ENCODE peak calls at places on chromosomes 4 and X, in seven cellular contexts. X is skeletal muscle cell; V is fibroblast of mammary gland; R is epithelial cell of proximal tubule; J is A549; Z is pancreas; D is CD4-positive, CD25-positive, alpha-beta regulatory T cell. U is an unnamed sample.

GRCh38 chr4:87560802-87561201 is 31.6 kb upstream of the SPARCL1 start:
- DNase-seq in R (no peak), D (no peak), Z (no peak), X (no peak), J (no peak), V (peak; percentile 51), U (no peak)

GRCh38 chr4:83389037-83389755 is 54.5 kb upstream of the HPSE start:
- DNase-seq in R (no peak), V (no peak), X (no peak), J (no peak), Z (no peak), D (no peak), U (no peak)

GRCh38 chrX:94361241-94361640 is 687.2 kb downstream of the FAM133A start:
- DNase-seq in R (no peak), Z (no peak), V (no peak), D (no peak), J (no peak), X (no peak), U (no peak)

GRCh38 chr4:65880594-65880993 is 210.3 kb upstream of the EPHA5 start:
- DNase-seq in J (no peak), D (no peak), R (no peak), Z (no peak), V (no peak), X (no peak), U (no peak)

GRCh38 chrX:55159556-55159955 is 60.6 kb upstream of the PAGE5 start:
- DNase-seq in J (no peak), V (no peak), R (no peak), X (no peak), Z (no peak), D (peak; percentile 26), U (no peak)

GRCh38 chrX:136635235-136635634 is 12.7 kb upstream of the CD40LG start:
- DNase-seq in J (no peak), V (no peak), D (peak; percentile 20), X (no peak), R (no peak), Z (no peak), U (peak; percentile 88)

GRCh38 chrX:53456254-53456653 is 22.1 kb upstream of the HSD17B10 start:
- DNase-seq in Z (no peak), R (no peak), J (no peak), D (no peak), V (peak; percentile 72), X (no peak), U (no peak)

GRCh38 chrX:112642349-112642748 is 37.4 kb downstream of the LHFPL1 start:
- DNase-seq in V (peak; percentile 64), Z (no peak), J (peak; percentile 12), R (no peak), X (peak; percentile 21), D (peak; percentile 38), U (peak; percentile 57)

GRCh38 chr4:134762053-134762452 is 560.5 kb upstream of the PABPC4L start:
- DNase-seq in Z (no peak), D (no peak), X (no peak), R (no peak), V (no peak), J (no peak), U (peak; percentile 4)

GRCh38 chrX:149506349-149506748 is 1.2 kb upstream of the IDS start:
- DNase-seq in X (no peak), Z (no peak), V (no peak), J (no peak), D (no peak), R (no peak), U (no peak)

GRCh38 chrX:135308345-135308855 is 880 bp upstream of the ETDC start:
- DNase-seq in J (no peak), D (no peak), V (no peak), X (no peak), Z (no peak), R (no peak), U (no peak)
- H3K4me3 ChIP-seq in J (no peak overlapping the region), D (no peak overlapping the region), V (no peak overlapping the region), X (no peak overlapping the region), Z (no peak overlapping the region), R (no peak overlapping the region), U (no peak overlapping the region)

GRCh38 chrX:56233100-56233499 is 944 bp downstream of the KLF8 start:
- DNase-seq in X (no peak), V (peak; percentile 3), J (no peak), Z (no peak), R (no peak), D (no peak), U (no peak)
- H3K4me3 ChIP-seq in X (no peak overlapping the region), V (peak overlapping the region; percentile 46), J (no peak overlapping the region), Z (peak overlapping the region; percentile 31), R (peak overlapping the region; percentile 66), D (peak overlapping the region; percentile 51), U (no peak overlapping the region)

GRCh38 chr4:40196724-40197281 is at the start of gene RHOH:
- DNase-seq in X (no peak), D (peak; percentile 85), R (no peak), V (no peak), Z (no peak), J (no peak), U (peak; percentile 98)

GRCh38 chr4:40196260-40196659 is 571 bp upstream of the RHOH start:
- DNase-seq in Z (no peak), V (no peak), J (no peak), D (no peak), X (no peak), R (no peak), U (no peak)

GRCh38 chr4:40194602-40195161 is 2.1 kb upstream of the RHOH start:
- DNase-seq in D (peak; percentile 82), Z (no peak), J (no peak), V (no peak), R (no peak), X (no peak), U (peak; percentile 89)

GRCh38 chr4:40193578-40193977 is 3.3 kb upstream of the RHOH start:
- DNase-seq in J (no peak), X (no peak), R (no peak), D (no peak), Z (no peak), V (no peak), U (no peak)

DNA sequence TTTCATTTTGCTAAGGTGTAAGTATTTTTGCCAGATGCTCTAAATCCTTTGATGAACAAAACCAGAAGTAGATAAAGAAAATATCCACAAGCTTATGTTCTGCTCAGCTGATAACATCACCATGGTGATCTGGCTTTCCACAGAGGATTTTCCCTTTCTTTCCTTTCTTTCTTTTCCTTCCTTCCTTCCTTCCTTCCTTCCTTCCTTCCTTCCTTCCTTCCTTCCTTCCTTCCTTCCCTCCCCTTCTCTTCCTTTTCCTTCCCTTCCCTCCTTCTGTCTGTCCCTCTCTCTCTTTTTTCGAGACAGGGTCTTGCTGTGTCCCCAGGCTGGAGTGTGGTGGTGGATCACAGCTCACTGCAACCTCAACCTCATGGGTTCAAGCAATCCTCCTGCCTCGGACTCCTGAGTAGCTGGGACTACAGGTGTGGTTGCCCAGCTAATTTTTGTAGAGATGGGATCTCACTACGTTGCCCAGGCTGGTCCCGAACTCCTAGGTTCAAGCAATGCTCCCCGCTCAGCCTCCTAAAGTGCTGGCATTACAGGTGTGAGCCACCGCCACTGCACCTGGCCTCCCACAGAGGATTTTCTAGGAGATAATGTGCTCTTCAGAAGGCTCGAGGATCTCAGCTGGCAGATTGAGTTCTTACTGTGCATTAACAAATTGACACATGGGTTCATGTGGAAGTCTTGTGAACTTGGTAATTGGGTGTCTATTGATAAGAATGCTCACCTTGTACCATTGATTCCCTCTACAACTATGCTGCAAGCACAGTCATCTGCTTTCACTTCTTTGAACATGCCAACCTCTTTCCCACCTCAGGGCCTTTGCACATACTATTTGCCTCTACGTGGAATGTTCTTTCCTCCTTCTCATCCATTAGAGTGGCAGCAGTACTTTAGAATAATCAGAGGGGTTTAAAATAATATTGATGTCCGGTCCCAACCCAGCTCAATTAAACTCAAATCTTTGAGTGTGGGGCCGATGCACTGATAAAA is 1.4 kb upstream of the RHOH start:
- DNase-seq in Z (no peak), J (no peak), R (no peak), V (no peak), X (no peak), D (no peak), U (no peak)
- H3K4me3 ChIP-seq in Z (no peak overlapping the region), J (no peak overlapping the region), R (no peak overlapping the region), V (no peak overlapping the region), X (no peak overlapping the region), D (peak overlapping the region; percentile 97), U (peak overlapping the region; percentile 73)

DNA sequence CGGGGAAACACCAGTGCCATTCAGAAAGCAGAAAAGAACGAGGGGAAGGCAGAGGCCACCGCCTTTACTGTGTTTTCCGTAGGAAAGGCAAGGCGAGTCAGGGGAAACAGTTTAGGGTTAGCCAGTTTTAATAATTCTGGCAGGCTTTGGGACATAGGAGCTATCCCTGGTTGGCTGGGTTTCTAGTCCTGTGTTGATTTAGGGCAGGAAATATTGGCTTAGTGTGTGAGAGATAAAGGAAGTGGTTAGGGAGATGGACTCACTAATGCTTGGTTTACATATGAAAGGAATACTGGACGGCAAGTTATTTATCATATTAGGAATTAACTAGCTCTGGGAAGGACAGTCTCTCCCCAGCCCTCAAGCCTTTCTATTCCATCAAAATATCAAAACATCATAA is 53.1 kb downstream of the SYNPO2 start:
- DNase-seq in V (peak; percentile 66), J (no peak), R (no peak), D (no peak), X (no peak), Z (no peak), U (no peak)
- H3K4me3 ChIP-seq in V (no peak overlapping the region), J (no peak overlapping the region), R (no peak overlapping the region), D (no peak overlapping the region), X (no peak overlapping the region), Z (no peak overlapping the region), U (no peak overlapping the region)

DNA sequence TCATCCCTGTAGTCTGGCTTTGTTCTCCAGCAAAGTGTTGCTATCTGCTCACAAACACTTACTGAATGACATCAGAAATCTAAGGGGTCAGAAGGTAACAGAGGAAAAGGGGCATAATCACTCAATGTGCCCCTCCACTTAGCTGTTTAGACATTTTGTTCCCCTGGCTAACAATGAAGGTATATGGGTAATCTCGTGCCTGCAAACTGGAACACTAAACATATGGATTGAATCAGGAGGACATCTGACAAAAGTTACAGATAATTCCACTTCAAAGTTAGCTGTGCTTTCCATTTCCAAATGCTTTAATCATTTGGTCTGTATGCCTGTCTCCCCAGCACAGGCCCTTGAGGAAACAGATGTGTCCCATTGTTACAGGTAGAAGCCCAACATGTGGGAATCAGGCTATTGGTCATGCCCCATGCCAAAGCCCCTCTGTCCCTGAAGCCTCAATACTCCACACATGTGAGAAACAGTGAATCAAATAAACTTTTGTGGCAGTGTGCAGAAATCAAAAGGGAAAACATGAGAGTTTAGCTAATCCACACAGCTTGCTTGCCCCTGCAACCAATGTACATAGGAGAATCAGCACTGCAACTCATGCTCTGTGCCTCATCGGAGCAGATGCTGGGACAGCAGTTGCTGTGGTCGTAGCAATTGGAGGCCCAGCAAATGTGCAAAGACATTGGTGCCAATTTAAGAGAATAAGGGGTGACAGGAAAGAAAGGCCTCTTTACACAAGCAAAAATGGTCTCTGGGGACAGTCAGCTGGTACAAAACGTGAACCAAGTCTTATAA is 111.7 kb downstream of the RNF150 start:
- DNase-seq in D (no peak), V (peak; percentile 31), X (no peak), R (no peak), Z (no peak), J (no peak), U (no peak)
- H3K4me3 ChIP-seq in D (no peak overlapping the region), V (no peak overlapping the region), X (no peak overlapping the region), R (no peak overlapping the region), Z (no peak overlapping the region), J (no peak overlapping the region), U (no peak overlapping the region)

GRCh38 chr4:143286733-143287570 is 49.7 kb upstream of the GAB1 start:
- DNase-seq in D (no peak), J (no peak), X (no peak), V (peak; percentile 75), Z (no peak), R (no peak), U (no peak)
- H3K4me3 ChIP-seq in D (no peak overlapping the region), J (no peak overlapping the region), X (peak overlapping the region; percentile 3), V (no peak overlapping the region), Z (no peak overlapping the region), R (no peak overlapping the region), U (no peak overlapping the region)